ENCODE peak calls at places on chromosomes 5 and 9, in ten cellular contexts. Q is activated CD8-positive, alpha-beta T cell treated with anti-CD3 and anti-CD28 coated beads for 36 hours; I is progenitor cell of endocrine pancreas; Y is colonic mucosa; X is Calu3; Z is tibial artery; W is RWPE1; K is fibroblast of lung; V is thyroid gland; U is hepatocyte. R is an unnamed sample.

GRCh38 chr5:94422819-94423218 is 195.6 kb downstream of the KIAA0825 start:
- DNase-seq in Q (no peak), I (no peak), Y (no peak), X (peak; percentile 20), Z (no peak), W (peak; percentile 88), K (peak; percentile 42), V (no peak), U (no peak), R (no peak)

GRCh38 chr9:6106576-6107339 is 91.3 kb upstream of the RANBP6 start:
- DNase-seq in Q (no peak), I (no peak), Y (no peak), X (peak; percentile 43), Z (no peak), W (no peak), K (peak; percentile 34), V (peak; percentile 19), U (peak; percentile 38), R (no peak)

GRCh38 chr5:61931236-61931635 is 374.8 kb upstream of the KIF2A start:
- DNase-seq in Q (no peak), I (no peak), Y (no peak), X (no peak), Z (no peak), W (no peak), K (no peak), V (no peak), U (no peak), R (no peak)

GRCh38 chr9:99998866-99999265 is 92.4 kb downstream of the STX17 start:
- DNase-seq in Q (no peak), I (no peak), Y (no peak), X (no peak), Z (no peak), W (no peak), K (no peak), V (no peak), U (no peak), R (no peak)

GRCh38 chr9:89236955-89237573 is 58.4 kb upstream of the SHC3 start:
- DNase-seq in Q (no peak), I (no peak), Y (no peak), X (no peak), Z (no peak), W (no peak), K (no peak), V (no peak), U (no peak), R (no peak)

GRCh38 chr9:74795803-74796202 is 91.9 kb downstream of the TRPM6 start:
- DNase-seq in Q (no peak), I (no peak), Y (no peak), X (no peak), Z (no peak), W (no peak), K (no peak), V (no peak), U (no peak), R (no peak)

GRCh38 chr5:5589146-5589826 is 166.8 kb downstream of the ICE1 start:
- DNase-seq in Q (no peak), I (no peak), Y (no peak), X (no peak), Z (no peak), W (no peak), K (no peak), V (no peak), U (no peak), R (no peak)

GRCh38 chr9:76292658-76293057 is 101.6 kb downstream of the RFK start:
- DNase-seq in Q (no peak), I (no peak), Y (no peak), X (no peak), Z (no peak), W (no peak), K (no peak), V (no peak), U (no peak), R (no peak)

GRCh38 chr5:156383510-156383909 is 56.5 kb downstream of the SGCD start:
- DNase-seq in Q (no peak), I (no peak), Y (no peak), X (no peak), Z (no peak), W (no peak), K (peak; percentile 87), V (no peak), U (no peak), R (no peak)

GRCh38 chr5:21654-22233 is 70.2 kb upstream of the PLEKHG4B start:
- DNase-seq in Q (no peak), I (no peak), Y (no peak), X (peak; percentile 34), Z (no peak), W (peak; percentile 24), K (no peak), V (peak; percentile 34), U (no peak), R (no peak)
- TF ChIP-seq CTCF in Q (no peak), I (peak; percentile 31), Y (no peak), X (no peak), Z (no peak), W (peak; percentile 38), K (peak; percentile 25), V (peak; percentile 55), U (peak; percentile 26), R (peak; percentile 54)

GRCh38 chr9:98986866-98987653 is 43.4 kb downstream of the COL15A1 start:
- DNase-seq in Q (no peak), I (no peak), Y (no peak), X (no peak), Z (peak; percentile 86), W (no peak), K (no peak), V (no peak), U (no peak), R (no peak)

GRCh38 chr9:98990181-98990870 is 46.6 kb downstream of the COL15A1 start:
- DNase-seq in Q (no peak), I (no peak), Y (no peak), X (no peak), Z (no peak), W (no peak), K (no peak), V (no peak), U (no peak), R (no peak)

GRCh38 chr9:98991981-98992884 is 48.5 kb downstream of the COL15A1 start:
- DNase-seq in Q (no peak), I (no peak), Y (no peak), X (no peak), Z (no peak), W (no peak), K (no peak), V (no peak), U (no peak), R (no peak)

GRCh38 chr9:98992885-98993569 is 49.3 kb downstream of the COL15A1 start:
- DNase-seq in Q (no peak), I (no peak), Y (no peak), X (no peak), Z (no peak), W (no peak), K (no peak), V (no peak), U (no peak), R (no peak)

DNA sequence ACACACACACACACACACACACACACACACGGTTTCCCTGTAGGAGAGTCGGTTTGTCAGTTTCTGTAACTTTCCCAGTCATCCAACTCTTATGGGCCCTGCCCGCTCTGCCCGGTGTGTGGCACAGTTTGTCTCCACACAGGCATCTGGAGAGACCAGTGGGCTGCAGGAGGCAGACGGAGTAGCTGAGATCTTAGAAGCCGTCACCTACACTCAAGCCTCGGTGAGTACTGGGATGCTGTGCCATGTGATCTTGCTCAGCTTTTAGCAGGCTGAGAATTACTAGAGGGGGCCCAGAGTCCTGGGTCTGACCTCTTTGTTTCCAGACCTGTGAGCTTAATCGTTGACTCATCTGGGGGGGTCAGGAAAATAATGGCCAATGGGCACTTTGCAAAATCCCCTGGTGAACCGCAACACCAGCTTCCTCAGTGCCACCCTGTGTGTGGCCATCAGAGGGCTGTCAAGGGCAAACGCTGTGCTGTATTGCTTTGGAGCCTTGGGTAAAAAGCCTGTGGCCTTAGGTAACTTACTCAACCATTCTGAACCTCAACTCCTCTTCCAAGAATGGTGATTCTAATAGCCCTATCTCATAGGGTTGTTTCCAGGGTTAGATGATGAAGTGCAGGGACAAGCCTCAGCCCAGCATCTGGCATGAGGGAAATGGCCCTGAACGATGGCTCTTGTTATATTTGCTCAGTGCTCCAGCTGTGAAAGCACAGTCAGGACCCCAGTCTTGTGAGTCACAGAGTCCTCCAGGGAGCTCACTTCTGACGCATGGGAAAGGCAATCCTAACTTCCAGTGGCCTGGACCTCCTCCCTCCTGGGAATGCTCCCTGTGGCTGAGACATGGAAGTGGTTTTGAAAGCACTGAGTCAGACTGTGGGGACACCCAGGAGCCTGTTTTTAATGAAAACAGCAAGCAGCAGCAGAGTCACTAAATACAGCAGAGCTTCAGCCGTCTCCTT is 45.6 kb downstream of the COL15A1 start:
- DNase-seq in Q (no peak), I (no peak), Y (no peak), X (no peak), Z (peak; percentile 97), W (peak; percentile 51), K (peak; percentile 100), V (peak; percentile 35), U (peak; percentile 71), R (no peak)
- TF ChIP-seq CTCF in Q (no peak), I (no peak), Y (no peak), X (no peak), Z (peak; percentile 38), W (no peak), K (peak; percentile 17), V (no peak), U (no peak), R (no peak)

DNA sequence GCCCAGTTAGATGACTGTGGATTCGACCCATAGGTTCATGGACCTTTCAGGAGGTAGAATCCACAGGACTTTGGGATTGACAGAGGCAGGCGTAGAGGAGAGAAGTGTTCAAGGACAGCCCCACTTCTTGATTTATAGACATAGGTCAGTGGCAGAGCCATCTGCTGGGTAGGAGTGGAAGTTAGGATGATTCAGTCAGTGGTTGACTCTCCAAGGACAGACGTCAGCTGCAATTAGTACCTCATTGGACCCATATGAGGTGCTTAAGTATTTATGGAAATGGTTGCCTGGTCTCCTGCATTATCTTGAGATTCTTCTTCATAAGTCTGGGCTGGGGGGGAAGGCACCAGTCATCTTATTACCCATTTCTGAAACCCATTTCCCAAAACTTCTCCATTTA is 70.9 kb downstream of the SH3RF2 start:
- DNase-seq in Q (no peak), I (no peak), Y (no peak), X (no peak), Z (no peak), W (no peak), K (no peak), V (no peak), U (peak; percentile 23), R (no peak)
- TF ChIP-seq CTCF in Q (no peak), I (no peak), Y (no peak), X (no peak), Z (no peak), W (no peak), K (no peak), V (no peak), U (peak; percentile 18), R (no peak)

GRCh38 chr5:4295663-4296339 is 700.2 kb downstream of the IRX1 start:
- DNase-seq in Q (peak; percentile 2), I (peak; percentile 50), Y (no peak), X (no peak), Z (no peak), W (no peak), K (no peak), V (peak; percentile 8), U (peak; percentile 51), R (peak; percentile 63)
- TF ChIP-seq CTCF in Q (peak; percentile 32), I (peak; percentile 93), Y (no peak), X (no peak), Z (no peak), W (no peak), K (no peak), V (peak; percentile 55), U (peak; percentile 66), R (peak; percentile 86)

DNA sequence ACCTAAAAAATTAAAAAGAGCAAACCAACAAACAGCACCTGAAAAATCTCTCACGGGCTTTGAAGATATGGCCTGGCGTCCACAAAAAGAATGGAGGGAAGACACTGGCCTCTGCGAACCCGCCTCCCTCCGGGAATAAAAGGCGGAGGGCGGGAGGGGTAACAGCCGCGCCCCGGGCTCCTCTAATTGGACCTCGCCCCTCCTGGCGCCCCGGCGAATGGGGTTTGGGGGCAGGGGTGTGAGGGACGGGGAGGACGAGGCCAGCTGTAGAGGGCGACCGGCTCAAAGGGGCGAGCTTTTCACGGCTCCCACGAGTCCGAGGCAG is 753 bp downstream of the FANCC start:
- DNase-seq in Q (peak; percentile 59), I (peak; percentile 52), Y (peak; percentile 88), X (peak; percentile 71), Z (peak; percentile 70), W (peak; percentile 96), K (peak; percentile 65), V (peak; percentile 69), U (peak; percentile 81), R (peak; percentile 90)
- TF ChIP-seq CTCF in Q (no peak), I (no peak), Y (no peak), X (no peak), Z (no peak), W (peak; percentile 8), K (no peak), V (peak; percentile 24), U (peak; percentile 18), R (no peak)